ENCODE peak calls at places on chromosomes 16 and 17, in five cellular contexts. R, Y, T, C and B are unnamed samples.

GRCh38 chr17:56939869-56940484 is 20.9 kb downstream of the COIL start:
- DNase-seq in R (no peak), T (peak), C (peak), Y (peak), B (no peak)

GRCh38 chr17:10631048-10631700 is 25.9 kb downstream of the MYH3 start:
- DNase-seq in R (no peak), T (peak), Y (peak), C (peak), B (no peak)

GRCh38 chr16:67173808-67174705 is 3.7 kb downstream of the NOL3 start:
- DNase-seq in T (peak), R (peak), C (peak), Y (peak), B (peak)

GRCh38 chr16:1398351-1398750 is 16.2 kb downstream of the UNKL start:
- DNase-seq in C (no peak), T (no peak), Y (no peak), R (no peak), B (no peak)

GRCh38 chr16:79757968-79758367 is 157.4 kb upstream of the MAF start:
- DNase-seq in T (no peak), C (no peak), R (no peak), Y (no peak), B (no peak)

GRCh38 chr17:57721967-57722703 is 23.0 kb downstream of the CCDC182 start:
- DNase-seq in Y (no peak), T (no peak), R (no peak), C (no peak), B (no peak)

GRCh38 chr17:17028059-17028877 is 14.0 kb upstream of the MPRIP start:
- DNase-seq in Y (peak), T (peak), R (no peak), C (no peak), B (no peak)

GRCh38 chr16:31428638-31429247 is 583 bp upstream of the COX6A2 start:
- DNase-seq in T (no peak), R (no peak), Y (no peak), C (no peak), B (no peak)

GRCh38 chr17:55086635-55087058 is 118.1 kb downstream of the STXBP4 start:
- DNase-seq in R (no peak), T (peak), Y (peak), C (peak), B (no peak)

GRCh38 chr17:75679706-75680201 is 12.6 kb downstream of the SAP30BP start:
- DNase-seq in R (no peak), T (no peak), Y (peak), C (no peak), B (no peak)

GRCh38 chr16:1706386-1707192 is 594 bp downstream of the MAPK8IP3 start:
- DNase-seq in T (peak), C (peak), Y (peak), R (peak), B (peak)

GRCh38 chr17:63378411-63379076 is 67.6 kb downstream of the CYB561 start:
- DNase-seq in Y (no peak), C (no peak), T (no peak), R (no peak), B (no peak)

GRCh38 chr17:80201446-80201845 is 18.7 kb downstream of the SGSH start:
- DNase-seq in T (no peak), C (no peak), R (no peak), Y (no peak), B (no peak)

GRCh38 chr17:13490906-13491502 is 110.7 kb downstream of the HS3ST3A1 start:
- DNase-seq in T (no peak), C (no peak), R (no peak), Y (no peak), B (no peak)

GRCh38 chr16:20773679-20774078 is 9.9 kb downstream of the ACSM3 start:
- DNase-seq in T (no peak), Y (no peak), C (no peak), R (no peak), B (no peak)

GRCh38 chr17:45394913-45395568 is 37.6 kb downstream of the ARHGAP27 start:
- DNase-seq in R (peak), C (peak), Y (peak), T (peak), B (no peak)

GRCh38 chr17:41396340-41396739 is 1.1 kb downstream of the KRT31 start:
- DNase-seq in C (no peak), T (no peak), Y (no peak), R (no peak), B (no peak)

GRCh38 chr17:41026668-41027471 is at the start of gene KRTAP1-5:
- DNase-seq in R (no peak), Y (peak), T (peak), C (no peak), B (no peak)

GRCh38 chr16:19517424-19518089 is 4.3 kb downstream of the GDE1 start:
- DNase-seq in T (no peak), R (no peak), C (no peak), Y (peak), B (no peak)

GRCh38 chr17:28492352-28493310 is 13.5 kb upstream of the FOXN1 start:
- DNase-seq in C (no peak), T (no peak), Y (peak), R (no peak), B (no peak)

GRCh38 chr16:11799017-11799381 is 1.9 kb upstream of the ZC3H7A start:
- DNase-seq in Y (no peak), C (no peak), R (no peak), T (no peak), B (no peak)

GRCh38 chr17:32588982-32589381 is 102.2 kb downstream of the CDK5R1 start:
- DNase-seq in Y (no peak), R (no peak), C (no peak), T (no peak), B (no peak)

GRCh38 chr16:82641336-82641984 is 14.7 kb downstream of the CDH13 start:
- DNase-seq in Y (peak), T (peak), C (peak), R (no peak), B (no peak)

GRCh38 chr17:74807925-74808324 is 31.8 kb upstream of the NAT9 start:
- DNase-seq in T (no peak), C (no peak), R (no peak), Y (no peak), B (no peak)

GRCh38 chr16:86286991-86287640 is 223.2 kb upstream of the FOXF1 start:
- DNase-seq in T (no peak), Y (no peak), C (no peak), R (no peak), B (no peak)

GRCh38 chr17:80470603-80471002 is 5.8 kb downstream of the NPTX1 start:
- DNase-seq in T (no peak), R (no peak), Y (no peak), C (no peak), B (no peak)

GRCh38 chr17:79646721-79647455 is 36.0 kb upstream of the RBFOX3 start:
- DNase-seq in R (no peak), T (no peak), C (no peak), Y (no peak), B (peak)